ENCODE peak calls at places on chromosomes 4 and X, in ten cellular contexts. One of them, this sample, is unnamed.

GRCh38 chr4:184845367-184846011 is 19.7 kb upstream of the ACSL1 start:
- DNase-seq in IMR-90: peak
- DNase-seq in fibroblast of lung: peak
- DNase-seq in Caco-2: no peak
- DNase-seq in tibial artery: no peak
- DNase-seq in fibroblast of the aortic adventitia: peak
- DNase-seq in MM.1S: peak
- DNase-seq in GM23338: no peak
- DNase-seq in A549: no peak
- DNase-seq in OCI-LY7: no peak
- DNase-seq in this sample: peak

GRCh38 chr4:168830777-168831512 is 179.1 kb downstream of the CBR4 start:
- DNase-seq in IMR-90: no peak
- DNase-seq in fibroblast of lung: no peak
- DNase-seq in Caco-2: no peak
- DNase-seq in tibial artery: no peak
- DNase-seq in fibroblast of the aortic adventitia: no peak
- DNase-seq in MM.1S: no peak
- DNase-seq in GM23338: no peak
- DNase-seq in A549: peak
- DNase-seq in OCI-LY7: no peak
- DNase-seq in this sample: peak

GRCh38 chr4:108881190-108881589 is 118.3 kb upstream of the ETNPPL start:
- DNase-seq in IMR-90: peak
- DNase-seq in fibroblast of lung: peak
- DNase-seq in Caco-2: no peak
- DNase-seq in tibial artery: no peak
- DNase-seq in fibroblast of the aortic adventitia: peak
- DNase-seq in MM.1S: no peak
- DNase-seq in GM23338: no peak
- DNase-seq in A549: no peak
- DNase-seq in OCI-LY7: no peak
- DNase-seq in this sample: peak

GRCh38 chrX:9055354-9055753 is 21.4 kb upstream of the FAM9B start:
- DNase-seq in IMR-90: no peak
- DNase-seq in fibroblast of lung: no peak
- DNase-seq in Caco-2: no peak
- DNase-seq in tibial artery: no peak
- DNase-seq in fibroblast of the aortic adventitia: no peak
- DNase-seq in MM.1S: no peak
- DNase-seq in GM23338: no peak
- DNase-seq in A549: no peak
- DNase-seq in OCI-LY7: no peak
- DNase-seq in this sample: no peak

GRCh38 chr4:161702287-161702686 is 461.5 kb downstream of the FSTL5 start:
- DNase-seq in IMR-90: no peak
- DNase-seq in fibroblast of lung: no peak
- DNase-seq in Caco-2: no peak
- DNase-seq in tibial artery: no peak
- DNase-seq in fibroblast of the aortic adventitia: no peak
- DNase-seq in MM.1S: no peak
- DNase-seq in GM23338: peak
- DNase-seq in A549: no peak
- DNase-seq in OCI-LY7: no peak
- DNase-seq in this sample: no peak

GRCh38 chrX:129529685-129530281 is 6.5 kb upstream of the SMARCA1 start:
- DNase-seq in IMR-90: peak
- DNase-seq in fibroblast of lung: peak
- DNase-seq in Caco-2: no peak
- DNase-seq in tibial artery: no peak
- DNase-seq in fibroblast of the aortic adventitia: peak
- DNase-seq in MM.1S: no peak
- DNase-seq in GM23338: no peak
- DNase-seq in A549: no peak
- DNase-seq in OCI-LY7: no peak
- DNase-seq in this sample: peak

GRCh38 chr4:76547167-76547760 is 112.2 kb downstream of the SHROOM3 start:
- DNase-seq in IMR-90: no peak
- DNase-seq in fibroblast of lung: no peak
- DNase-seq in Caco-2: no peak
- DNase-seq in tibial artery: no peak
- DNase-seq in fibroblast of the aortic adventitia: no peak
- DNase-seq in MM.1S: no peak
- DNase-seq in GM23338: no peak
- DNase-seq in A549: no peak
- DNase-seq in OCI-LY7: no peak
- DNase-seq in this sample: peak

GRCh38 chr4:124139044-124139443 is 573.5 kb downstream of the ANKRD50 start:
- DNase-seq in IMR-90: no peak
- DNase-seq in fibroblast of lung: no peak
- DNase-seq in Caco-2: no peak
- DNase-seq in tibial artery: no peak
- DNase-seq in fibroblast of the aortic adventitia: no peak
- DNase-seq in MM.1S: no peak
- DNase-seq in GM23338: no peak
- DNase-seq in A549: no peak
- DNase-seq in OCI-LY7: no peak
- DNase-seq in this sample: no peak

GRCh38 chr4:24690436-24690835 is 104.9 kb upstream of the SOD3 start:
- DNase-seq in IMR-90: peak
- DNase-seq in fibroblast of lung: peak
- DNase-seq in Caco-2: no peak
- DNase-seq in tibial artery: no peak
- DNase-seq in fibroblast of the aortic adventitia: peak
- DNase-seq in MM.1S: no peak
- DNase-seq in GM23338: no peak
- DNase-seq in A549: no peak
- DNase-seq in OCI-LY7: no peak
- DNase-seq in this sample: no peak

GRCh38 chr4:82493721-82494425 is 63.5 kb downstream of the ENOPH1 start:
- DNase-seq in IMR-90: peak
- DNase-seq in fibroblast of lung: no peak
- DNase-seq in Caco-2: no peak
- DNase-seq in tibial artery: no peak
- DNase-seq in fibroblast of the aortic adventitia: peak
- DNase-seq in MM.1S: no peak
- DNase-seq in GM23338: no peak
- DNase-seq in A549: no peak
- DNase-seq in OCI-LY7: no peak
- DNase-seq in this sample: peak

GRCh38 chr4:122900314-122900713 is 22.1 kb downstream of the NUDT6 start:
- DNase-seq in IMR-90: no peak
- DNase-seq in fibroblast of lung: no peak
- DNase-seq in Caco-2: no peak
- DNase-seq in tibial artery: no peak
- DNase-seq in fibroblast of the aortic adventitia: no peak
- DNase-seq in MM.1S: no peak
- DNase-seq in GM23338: no peak
- DNase-seq in A549: no peak
- DNase-seq in OCI-LY7: no peak
- DNase-seq in this sample: no peak

GRCh38 chr4:26320159-26320452 is 708 bp upstream of the RBPJ start:
- DNase-seq in IMR-90: peak
- DNase-seq in fibroblast of lung: peak
- DNase-seq in Caco-2: no peak
- DNase-seq in tibial artery: no peak
- DNase-seq in fibroblast of the aortic adventitia: peak
- DNase-seq in MM.1S: peak
- DNase-seq in GM23338: no peak
- DNase-seq in A549: no peak
- DNase-seq in OCI-LY7: peak
- DNase-seq in this sample: no peak

GRCh38 chrX:649166-649565 is 18.6 kb downstream of the SHOX start:
- DNase-seq in IMR-90: no peak
- DNase-seq in fibroblast of lung: no peak
- DNase-seq in Caco-2: no peak
- DNase-seq in tibial artery: no peak
- DNase-seq in fibroblast of the aortic adventitia: no peak
- DNase-seq in MM.1S: no peak
- DNase-seq in GM23338: no peak
- DNase-seq in A549: no peak
- DNase-seq in OCI-LY7: no peak
- DNase-seq in this sample: no peak

GRCh38 chr4:169070071-169070894 is 60.2 kb upstream of the CBR4 start:
- DNase-seq in IMR-90: peak
- DNase-seq in fibroblast of lung: no peak
- DNase-seq in Caco-2: peak
- DNase-seq in tibial artery: peak
- DNase-seq in fibroblast of the aortic adventitia: peak
- DNase-seq in MM.1S: no peak
- DNase-seq in GM23338: peak
- DNase-seq in A549: peak
- DNase-seq in OCI-LY7: no peak
- DNase-seq in this sample: peak

GRCh38 chr4:153296424-153296823 is 48.1 kb upstream of the MND1 start:
- DNase-seq in IMR-90: peak
- DNase-seq in fibroblast of lung: peak
- DNase-seq in Caco-2: no peak
- DNase-seq in tibial artery: no peak
- DNase-seq in fibroblast of the aortic adventitia: peak
- DNase-seq in MM.1S: no peak
- DNase-seq in GM23338: no peak
- DNase-seq in A549: no peak
- DNase-seq in OCI-LY7: no peak
- DNase-seq in this sample: peak

DNA sequence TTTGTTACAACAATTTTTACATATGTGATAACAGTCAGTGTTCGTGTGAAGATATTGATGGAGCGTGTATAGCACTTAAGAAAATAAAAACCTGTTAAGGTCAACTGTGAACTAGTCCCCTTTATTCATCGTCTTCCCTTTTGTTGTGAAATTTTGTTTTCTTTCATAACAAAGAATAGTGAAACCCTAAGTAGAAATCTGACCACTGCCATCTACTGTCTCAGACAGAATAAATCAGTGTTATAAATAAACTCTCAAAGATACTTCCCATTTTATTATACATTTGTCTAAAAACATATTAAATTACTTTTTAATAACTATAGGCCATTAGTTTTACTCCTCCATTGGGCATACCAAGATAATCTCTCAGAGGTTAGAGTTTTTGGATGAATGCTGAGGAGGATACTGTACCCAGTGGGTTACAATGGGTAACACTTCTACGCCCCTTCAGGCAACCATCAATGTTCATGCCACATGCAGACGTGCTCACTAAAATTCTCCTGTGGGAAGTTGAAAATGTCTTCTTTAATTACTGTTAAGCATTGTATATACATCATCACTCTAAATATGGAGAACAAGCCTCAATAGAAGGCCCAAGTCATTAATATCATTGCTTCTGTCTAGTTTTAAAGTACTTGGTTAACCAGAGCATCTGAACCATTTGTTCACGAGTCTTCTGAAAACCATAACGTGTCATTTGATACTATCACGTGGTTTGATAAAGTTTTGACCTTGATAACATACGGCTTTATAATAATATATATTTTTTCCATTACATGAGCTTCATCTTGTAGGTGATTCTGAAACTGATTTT is 171.2 kb downstream of the TMA16 start:
- DNase-seq in IMR-90: no peak
- DNase-seq in fibroblast of lung: no peak
- DNase-seq in Caco-2: no peak
- DNase-seq in tibial artery: no peak
- DNase-seq in fibroblast of the aortic adventitia: no peak
- DNase-seq in MM.1S: peak
- DNase-seq in GM23338: no peak
- DNase-seq in A549: no peak
- DNase-seq in OCI-LY7: peak
- DNase-seq in this sample: no peak
- H3K4me3 ChIP-seq in IMR-90: no peak
- H3K4me3 ChIP-seq in fibroblast of lung: no peak
- H3K4me3 ChIP-seq in Caco-2: no peak
- H3K4me3 ChIP-seq in tibial artery: no peak
- H3K4me3 ChIP-seq in fibroblast of the aortic adventitia: no peak
- H3K4me3 ChIP-seq in MM.1S: no peak
- H3K4me3 ChIP-seq in GM23338: no peak
- H3K4me3 ChIP-seq in A549: no peak
- H3K4me3 ChIP-seq in OCI-LY7: peak
- H3K4me3 ChIP-seq in this sample: no peak

GRCh38 chr4:70892086-70892769 is 9.9 kb upstream of the MOB1B start:
- DNase-seq in IMR-90: no peak
- DNase-seq in fibroblast of lung: peak
- DNase-seq in Caco-2: no peak
- DNase-seq in tibial artery: peak
- DNase-seq in fibroblast of the aortic adventitia: no peak
- DNase-seq in MM.1S: no peak
- DNase-seq in GM23338: no peak
- DNase-seq in A549: no peak
- DNase-seq in OCI-LY7: no peak
- DNase-seq in this sample: no peak

GRCh38 chr4:70895846-70896435 is 6.2 kb upstream of the MOB1B start:
- DNase-seq in IMR-90: no peak
- DNase-seq in fibroblast of lung: peak
- DNase-seq in Caco-2: no peak
- DNase-seq in tibial artery: no peak
- DNase-seq in fibroblast of the aortic adventitia: no peak
- DNase-seq in MM.1S: no peak
- DNase-seq in GM23338: no peak
- DNase-seq in A549: no peak
- DNase-seq in OCI-LY7: peak
- DNase-seq in this sample: peak

GRCh38 chr4:70893790-70894189 is 8.4 kb upstream of the MOB1B start:
- DNase-seq in IMR-90: no peak
- DNase-seq in fibroblast of lung: no peak
- DNase-seq in Caco-2: no peak
- DNase-seq in tibial artery: no peak
- DNase-seq in fibroblast of the aortic adventitia: no peak
- DNase-seq in MM.1S: no peak
- DNase-seq in GM23338: no peak
- DNase-seq in A549: no peak
- DNase-seq in OCI-LY7: no peak
- DNase-seq in this sample: no peak

GRCh38 chr4:70895405-70895804 is 6.8 kb upstream of the MOB1B start:
- DNase-seq in IMR-90: no peak
- DNase-seq in fibroblast of lung: no peak
- DNase-seq in Caco-2: no peak
- DNase-seq in tibial artery: no peak
- DNase-seq in fibroblast of the aortic adventitia: no peak
- DNase-seq in MM.1S: no peak
- DNase-seq in GM23338: no peak
- DNase-seq in A549: no peak
- DNase-seq in OCI-LY7: no peak
- DNase-seq in this sample: peak
- TF ChIP-seq CTCF in IMR-90: no peak
- TF ChIP-seq CTCF in fibroblast of lung: no peak
- TF ChIP-seq CTCF in Caco-2: no peak
- TF ChIP-seq CTCF in tibial artery: no peak
- TF ChIP-seq CTCF in fibroblast of the aortic adventitia: no peak
- TF ChIP-seq CTCF in MM.1S: no peak
- TF ChIP-seq CTCF in GM23338: no peak
- TF ChIP-seq CTCF in A549: no peak
- TF ChIP-seq CTCF in OCI-LY7: no peak
- TF ChIP-seq CTCF in this sample: no peak

GRCh38 chr4:174204194-174204831 is 79.2 kb downstream of the FBXO8 start:
- DNase-seq in IMR-90: no peak
- DNase-seq in fibroblast of lung: no peak
- DNase-seq in Caco-2: no peak
- DNase-seq in tibial artery: no peak
- DNase-seq in fibroblast of the aortic adventitia: no peak
- DNase-seq in MM.1S: no peak
- DNase-seq in GM23338: peak
- DNase-seq in A549: no peak
- DNase-seq in OCI-LY7: no peak
- DNase-seq in this sample: no peak
- H3K4me3 ChIP-seq in IMR-90: no peak
- H3K4me3 ChIP-seq in fibroblast of lung: no peak
- H3K4me3 ChIP-seq in Caco-2: no peak
- H3K4me3 ChIP-seq in tibial artery: no peak
- H3K4me3 ChIP-seq in fibroblast of the aortic adventitia: no peak
- H3K4me3 ChIP-seq in MM.1S: no peak
- H3K4me3 ChIP-seq in GM23338: no peak
- H3K4me3 ChIP-seq in A549: no peak
- H3K4me3 ChIP-seq in OCI-LY7: no peak
- H3K4me3 ChIP-seq in this sample: no peak

GRCh38 chr4:17562157-17562556 is 14.8 kb upstream of the LAP3 start:
- DNase-seq in IMR-90: no peak
- DNase-seq in fibroblast of lung: no peak
- DNase-seq in Caco-2: peak
- DNase-seq in tibial artery: no peak
- DNase-seq in fibroblast of the aortic adventitia: no peak
- DNase-seq in MM.1S: no peak
- DNase-seq in GM23338: peak
- DNase-seq in A549: no peak
- DNase-seq in OCI-LY7: peak
- DNase-seq in this sample: no peak
- TF ChIP-seq CTCF in IMR-90: no peak
- TF ChIP-seq CTCF in fibroblast of lung: no peak
- TF ChIP-seq CTCF in Caco-2: no peak
- TF ChIP-seq CTCF in tibial artery: no peak
- TF ChIP-seq CTCF in fibroblast of the aortic adventitia: no peak
- TF ChIP-seq CTCF in MM.1S: no peak
- TF ChIP-seq CTCF in GM23338: peak
- TF ChIP-seq CTCF in A549: no peak
- TF ChIP-seq CTCF in OCI-LY7: peak
- TF ChIP-seq CTCF in this sample: peak